ENCODE peak calls at places on chromosome X, in eight cellular contexts. Z is sigmoid colon, Y is neural progenitor cell, A is left lung, V is heart left ventricle, E is HepG2, C is tibial nerve, M is lung. P is an unnamed sample. For H3K4me1 and H3K36me3, the result is how much of the 10 kb centered on the place peaks cover.

GRCh38 chrX:30904632-30905031 is 15.6 kb upstream of the TAB3 start:
- DNase-seq in Y (no peak), Z (no peak), M (no peak), V (no peak), C (no peak), A (no peak), E (no peak), P (no peak)

GRCh38 chrX:69189972-69190371 is 24.7 kb upstream of the PJA1 start:
- DNase-seq in Z (no peak), Y (peak), E (no peak), A (peak), C (no peak), M (peak), V (peak), P (no peak)

GRCh38 chrX:129529685-129530281 is 6.5 kb upstream of the SMARCA1 start:
- DNase-seq in A (no peak), C (no peak), M (no peak), V (no peak), Y (no peak), Z (no peak), E (no peak), P (no peak)

GRCh38 chrX:7068939-7069367 is 78.6 kb upstream of the STS start:
- DNase-seq in M (no peak), V (no peak), Y (peak), A (no peak), C (no peak), E (no peak), Z (no peak), P (no peak)

GRCh38 chrX:18291006-18291545 is 63.4 kb downstream of the SCML2 start:
- DNase-seq in Y (no peak), C (no peak), E (no peak), A (no peak), Z (no peak), V (no peak), M (no peak), P (no peak)

GRCh38 chrX:151563449-151563848 is at the start of gene PASD1:
- DNase-seq in A (no peak), E (no peak), V (no peak), Y (no peak), Z (no peak), M (no peak), C (no peak), P (no peak)

GRCh38 chrX:101287402-101287801 is 3.7 kb downstream of the TAF7L start:
- DNase-seq in C (no peak), Z (no peak), E (peak), V (no peak), Y (peak), A (no peak), M (no peak), P (no peak)

GRCh38 chrX:105706041-105706440 is 116.3 kb upstream of the NRK start:
- DNase-seq in C (no peak), Y (no peak), Z (no peak), E (no peak), V (no peak), A (no peak), M (no peak), P (no peak)

GRCh38 chrX:39705299-39705698 is 392.5 kb downstream of the BCOR start:
- DNase-seq in Z (peak), A (peak), M (peak), V (peak), E (no peak), Y (no peak), C (peak), P (peak)
- TF ChIP-seq CTCF in Z (peak), A (peak), M (no peak), V (peak), E (no peak), Y (peak), C (peak), P (peak)

GRCh38 chrX:64850371-64851082 is 125.7 kb downstream of the ZC4H2 start:
- DNase-seq in Y (no peak), V (no peak), Z (no peak), E (no peak), M (no peak), C (no peak), A (no peak), P (no peak)
- H3K4me1 ChIP-seq in Y (under half), V (under half), Z (under half), E (under half), M (under half), C (under half), A (under half), P (under half)

DNA sequence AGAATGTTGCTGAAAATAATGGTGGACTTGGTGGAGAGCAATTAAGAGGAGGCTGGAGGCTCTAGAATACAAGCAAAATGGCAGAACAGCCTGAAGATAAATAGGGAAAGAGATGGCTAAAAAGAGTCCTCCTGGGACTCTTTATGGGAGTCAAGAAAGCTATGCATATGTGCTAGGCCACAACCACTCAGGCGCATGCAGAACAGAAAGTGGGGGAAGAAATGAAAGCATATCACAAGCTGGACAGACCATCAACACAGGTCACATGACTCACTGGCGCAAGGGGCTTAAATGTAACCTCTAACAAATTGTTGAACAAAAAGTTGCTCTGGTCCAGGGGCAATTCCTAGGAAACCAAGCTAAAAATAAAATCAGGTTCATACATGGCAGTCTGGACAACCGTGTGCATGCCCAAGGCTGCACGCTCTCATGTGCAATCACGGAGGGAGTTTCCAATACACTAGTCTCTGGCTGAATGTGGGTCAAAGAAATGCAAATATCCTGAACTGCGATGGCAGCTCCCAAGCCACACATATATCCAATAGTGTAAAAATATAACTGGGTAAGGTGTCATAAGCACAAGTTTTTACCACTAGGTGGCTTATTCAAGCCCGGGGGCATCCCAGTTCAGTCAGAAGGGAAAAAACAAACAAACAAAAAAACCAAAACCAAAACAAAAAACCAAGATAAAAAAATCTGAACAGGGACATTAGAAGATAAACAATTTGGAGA is 45.4 kb downstream of the ZNF711 start:
- DNase-seq in C (no peak), E (no peak), Y (no peak), A (no peak), M (no peak), Z (no peak), V (no peak), P (no peak)
- H3K36me3 ChIP-seq in C (under half), E (under half), Y (under half), A (under half), M (under half), Z (under half), V (under half), P (under half)

GRCh38 chrX:153854702-153855101 is 24.4 kb upstream of the PDZD4 start:
- DNase-seq in M (no peak), Z (no peak), A (no peak), V (no peak), E (peak), C (no peak), Y (no peak), P (no peak)
- TF ChIP-seq CTCF in M (no peak), Z (no peak), A (no peak), V (no peak), E (peak), C (no peak), Y (peak), P (no peak)

GRCh38 chrX:47420264-47420663 is 49.9 kb downstream of the ZNF157 start:
- DNase-seq in M (no peak), Y (no peak), Z (no peak), C (no peak), E (no peak), A (no peak), V (no peak), P (no peak)
- H3K4me1 ChIP-seq in M (under half), Y (under half), Z (under half), C (under half), E (under half), A (under half), V (under half), P (under half)